ENCODE peak calls at places on chromosomes 5 and 9, in four cellular contexts. C, F, K and G are unnamed samples.

GRCh38 chr9:16901589-16901988 is 31.1 kb upstream of the BNC2 start:
- DNase-seq in K (no peak), C (no peak), F (no peak), G (no peak)

GRCh38 chr5:36606437-36607113 is at the start of gene SLC1A3:
- DNase-seq in C (peak), F (no peak), K (peak), G (no peak)

GRCh38 chr5:108681079-108681921 is 66.4 kb upstream of the FER start:
- DNase-seq in K (no peak), F (peak), C (peak), G (no peak)

GRCh38 chr5:174195517-174195916 is 150.0 kb downstream of the NSG2 start:
- DNase-seq in C (no peak), K (no peak), F (no peak), G (no peak)

GRCh38 chr9:15328946-15329345 is 21.9 kb upstream of the TTC39B start:
- DNase-seq in C (no peak), F (no peak), K (no peak), G (no peak)

GRCh38 chr9:72844440-72844768 is 108.4 kb downstream of the ALDH1A1 start:
- DNase-seq in F (no peak), K (no peak), C (no peak), G (no peak)

GRCh38 chr5:37112383-37112991 is 136.7 kb downstream of the CPLANE1 start:
- DNase-seq in F (no peak), C (no peak), K (no peak), G (no peak)

GRCh38 chr5:72517961-72518690 is 10.9 kb upstream of the ZNF366 start:
- DNase-seq in C (peak), F (no peak), K (no peak), G (no peak)

GRCh38 chr5:176183321-176184074 is 54.7 kb upstream of the SIMC1 start:
- DNase-seq in F (no peak), C (no peak), K (no peak), G (peak)

GRCh38 chr5:181127456-181127855 is 3.5 kb downstream of the OR2V1 start:
- DNase-seq in F (no peak), K (no peak), C (peak), G (no peak)

GRCh38 chr5:163565492-163565891 is 60.1 kb downstream of the MAT2B start:
- DNase-seq in F (no peak), K (no peak), C (no peak), G (no peak)